ENCODE peak calls at places on chromosomes 3 and 15, in four cellular contexts. T is K562, Q is GM12878, F is SK-N-SH. H is an unnamed sample.

GRCh38 chr3:99783009-99783573 is 34.6 kb upstream of the CMSS1 start:
- DNase-seq in F (no peak), Q (no peak), T (no peak), H (no peak)

GRCh38 chr15:51842852-51843737 is 13.6 kb downstream of the TMOD3 start:
- DNase-seq in Q (no peak), F (no peak), T (no peak), H (peak)

GRCh38 chr3:87549208-87549607 is 272.8 kb upstream of the POU1F1 start:
- DNase-seq in F (no peak), Q (no peak), T (no peak), H (no peak)

GRCh38 chr3:99699841-99700240 is 61.4 kb downstream of the COL8A1 start:
- DNase-seq in F (no peak), T (no peak), Q (no peak), H (no peak)

GRCh38 chr3:13748500-13748899 is 131.4 kb downstream of the WNT7A start:
- DNase-seq in Q (no peak), T (no peak), F (no peak), H (no peak)

GRCh38 chr3:141231923-141232861 is 567 bp downstream of the PXYLP1 start:
- DNase-seq in Q (no peak), F (peak), T (peak), H (no peak)

GRCh38 chr15:47773163-47773562 is 55.9 kb downstream of the SEMA6D start:
- DNase-seq in T (no peak), F (no peak), Q (no peak), H (no peak)

GRCh38 chr15:100248236-100248635 is 93.5 kb downstream of the ADAMTS17 start:
- DNase-seq in T (no peak), Q (no peak), F (no peak), H (no peak)

GRCh38 chr3:124577494-124578167 is 152.6 kb upstream of the UMPS start:
- DNase-seq in Q (peak), T (no peak), F (no peak), H (no peak)

GRCh38 chr3:136818191-136818850 is 605 bp upstream of the SLC35G2 start:
- DNase-seq in F (peak), T (peak), Q (no peak), H (peak)

GRCh38 chr3:140207541-140207940 is 272.6 kb downstream of the CLSTN2 start:
- DNase-seq in T (no peak), F (no peak), Q (no peak), H (no peak)

GRCh38 chr3:78314327-78314726 is 1274.4 kb downstream of the ROBO2 start:
- DNase-seq in F (no peak), Q (no peak), T (no peak), H (no peak)

GRCh38 chr3:42090973-42091731 is at the start of gene TRAK1:
- DNase-seq in T (no peak), Q (no peak), F (no peak), H (no peak)

GRCh38 chr3:63364909-63365308 is 86.8 kb downstream of the SYNPR start:
- DNase-seq in F (peak), T (no peak), Q (no peak), H (no peak)
- TF ChIP-seq ZBTB33 in F (no peak), T (no peak), Q (no peak), H (no peak)

DNA sequence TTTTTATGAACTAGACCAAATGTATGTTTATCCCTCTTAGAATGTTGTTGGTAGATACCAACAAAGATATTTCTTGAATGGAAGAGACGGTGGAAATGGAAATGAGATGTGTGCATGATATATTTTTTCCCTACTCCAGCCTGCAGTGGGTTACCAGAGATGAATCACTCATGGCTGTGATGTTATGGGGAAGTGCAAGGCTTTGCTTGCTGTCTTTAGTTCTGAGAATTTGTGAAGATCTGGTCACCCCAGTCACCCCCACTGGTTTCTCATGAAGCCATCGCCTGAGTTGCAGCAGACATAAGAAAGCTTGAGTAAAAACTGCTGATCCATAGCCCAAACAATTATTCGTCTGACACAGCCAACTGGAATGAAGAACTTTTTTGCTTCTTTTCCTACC is 78.1 kb upstream of the EOMES start:
- DNase-seq in T (no peak), F (no peak), Q (no peak), H (no peak)
- H3K4me3 ChIP-seq in T (no peak), F (no peak), Q (no peak), H (no peak)

GRCh38 chr15:77038312-77039216 is 32.3 kb downstream of the TSPAN3 start:
- DNase-seq in T (no peak), F (no peak), Q (no peak), H (no peak)
- TF ChIP-seq ZBTB33 in T (no peak), F (no peak), Q (no peak), H (no peak)

DNA sequence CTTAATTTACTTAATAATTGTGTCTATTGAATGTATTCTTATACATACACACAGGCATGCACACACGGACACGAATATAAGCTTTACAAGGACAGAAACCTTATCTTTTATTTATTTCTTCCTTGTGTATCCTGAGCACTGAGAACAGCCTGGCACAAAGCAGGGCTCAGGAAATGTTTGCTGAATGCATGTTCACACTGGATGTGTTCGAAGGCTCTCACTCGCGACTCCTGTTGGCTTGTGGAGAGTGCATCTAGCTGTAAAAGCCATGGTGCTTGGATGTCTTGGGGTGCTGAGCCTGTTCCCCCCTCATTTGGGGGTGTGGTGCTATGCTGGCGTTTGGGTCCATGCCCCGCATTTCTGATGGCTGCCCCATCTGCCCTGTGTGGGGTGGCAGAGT is 148.3 kb downstream of the IGF1R start:
- DNase-seq in Q (no peak), F (no peak), T (no peak), H (no peak)
- H3K4me3 ChIP-seq in Q (no peak), F (no peak), T (no peak), H (no peak)